ENCODE peak calls at places on chromosome 2, in ten cellular contexts. One of them, this sample, is unnamed.

GRCh38 chr2:29766191-29766590 is 155.2 kb downstream of the ALK start:
- DNase-seq in transverse colon: no peak
- DNase-seq in heart left ventricle: no peak
- DNase-seq in HFF-Myc: no peak
- DNase-seq in cardiac fibroblast: peak
- DNase-seq in fibroblast of pulmonary artery: no peak
- DNase-seq in mammary epithelial cell: peak
- DNase-seq in lower leg skin: no peak
- DNase-seq in A549: no peak
- DNase-seq in astrocyte of the spinal cord: no peak
- DNase-seq in this sample: no peak

GRCh38 chr2:60831921-60832320 is 49.5 kb upstream of the REL start:
- DNase-seq in transverse colon: no peak
- DNase-seq in astrocyte of the spinal cord: no peak
- DNase-seq in HFF-Myc: no peak
- DNase-seq in lower leg skin: no peak
- DNase-seq in fibroblast of pulmonary artery: no peak
- DNase-seq in A549: no peak
- DNase-seq in mammary epithelial cell: no peak
- DNase-seq in heart left ventricle: no peak
- DNase-seq in cardiac fibroblast: no peak
- DNase-seq in this sample: no peak

GRCh38 chr2:202140522-202141292 is 67.7 kb downstream of the KIAA2012 start:
- DNase-seq in transverse colon: no peak
- DNase-seq in fibroblast of pulmonary artery: no peak
- DNase-seq in cardiac fibroblast: no peak
- DNase-seq in HFF-Myc: peak
- DNase-seq in lower leg skin: no peak
- DNase-seq in A549: no peak
- DNase-seq in mammary epithelial cell: no peak
- DNase-seq in heart left ventricle: no peak
- DNase-seq in astrocyte of the spinal cord: peak
- DNase-seq in this sample: peak

GRCh38 chr2:241851325-241852115 is 7.2 kb downstream of the PDCD1 start:
- DNase-seq in cardiac fibroblast: no peak
- DNase-seq in lower leg skin: no peak
- DNase-seq in HFF-Myc: no peak
- DNase-seq in fibroblast of pulmonary artery: no peak
- DNase-seq in heart left ventricle: peak
- DNase-seq in mammary epithelial cell: no peak
- DNase-seq in A549: no peak
- DNase-seq in transverse colon: no peak
- DNase-seq in astrocyte of the spinal cord: no peak
- DNase-seq in this sample: no peak

GRCh38 chr2:240553956-240554480 is 3.8 kb downstream of the ANKMY1 start:
- DNase-seq in lower leg skin: no peak
- DNase-seq in astrocyte of the spinal cord: no peak
- DNase-seq in heart left ventricle: no peak
- DNase-seq in mammary epithelial cell: no peak
- DNase-seq in cardiac fibroblast: no peak
- DNase-seq in A549: no peak
- DNase-seq in HFF-Myc: no peak
- DNase-seq in fibroblast of pulmonary artery: no peak
- DNase-seq in transverse colon: no peak
- DNase-seq in this sample: no peak

GRCh38 chr2:9837451-9837850 is 5.8 kb upstream of the TAF1B start:
- DNase-seq in astrocyte of the spinal cord: no peak
- DNase-seq in heart left ventricle: no peak
- DNase-seq in fibroblast of pulmonary artery: no peak
- DNase-seq in mammary epithelial cell: no peak
- DNase-seq in cardiac fibroblast: no peak
- DNase-seq in lower leg skin: no peak
- DNase-seq in HFF-Myc: no peak
- DNase-seq in transverse colon: no peak
- DNase-seq in A549: no peak
- DNase-seq in this sample: no peak

GRCh38 chr2:182280128-182280527 is 146.7 kb downstream of the PDE1A start:
- DNase-seq in lower leg skin: no peak
- DNase-seq in heart left ventricle: no peak
- DNase-seq in fibroblast of pulmonary artery: peak
- DNase-seq in transverse colon: no peak
- DNase-seq in HFF-Myc: peak
- DNase-seq in astrocyte of the spinal cord: peak
- DNase-seq in cardiac fibroblast: peak
- DNase-seq in mammary epithelial cell: peak
- DNase-seq in A549: no peak
- DNase-seq in this sample: peak

GRCh38 chr2:42314892-42315468 is 46.0 kb downstream of the COX7A2L start:
- DNase-seq in transverse colon: no peak
- DNase-seq in fibroblast of pulmonary artery: peak
- DNase-seq in astrocyte of the spinal cord: peak
- DNase-seq in lower leg skin: no peak
- DNase-seq in mammary epithelial cell: peak
- DNase-seq in heart left ventricle: no peak
- DNase-seq in HFF-Myc: peak
- DNase-seq in cardiac fibroblast: peak
- DNase-seq in A549: peak
- DNase-seq in this sample: peak

GRCh38 chr2:15706424-15706823 is 114.8 kb downstream of the DDX1 start:
- DNase-seq in A549: no peak
- DNase-seq in heart left ventricle: no peak
- DNase-seq in transverse colon: no peak
- DNase-seq in cardiac fibroblast: no peak
- DNase-seq in fibroblast of pulmonary artery: no peak
- DNase-seq in HFF-Myc: no peak
- DNase-seq in mammary epithelial cell: no peak
- DNase-seq in lower leg skin: no peak
- DNase-seq in astrocyte of the spinal cord: no peak
- DNase-seq in this sample: no peak

GRCh38 chr2:15704788-15705115 is 113.1 kb downstream of the DDX1 start:
- DNase-seq in A549: no peak
- DNase-seq in fibroblast of pulmonary artery: no peak
- DNase-seq in HFF-Myc: no peak
- DNase-seq in lower leg skin: no peak
- DNase-seq in astrocyte of the spinal cord: no peak
- DNase-seq in heart left ventricle: no peak
- DNase-seq in cardiac fibroblast: no peak
- DNase-seq in transverse colon: no peak
- DNase-seq in mammary epithelial cell: no peak
- DNase-seq in this sample: no peak

GRCh38 chr2:15705839-15706386 is 114.2 kb downstream of the DDX1 start:
- DNase-seq in astrocyte of the spinal cord: no peak
- DNase-seq in lower leg skin: no peak
- DNase-seq in fibroblast of pulmonary artery: no peak
- DNase-seq in cardiac fibroblast: no peak
- DNase-seq in A549: no peak
- DNase-seq in transverse colon: no peak
- DNase-seq in heart left ventricle: no peak
- DNase-seq in HFF-Myc: no peak
- DNase-seq in mammary epithelial cell: no peak
- DNase-seq in this sample: no peak

GRCh38 chr2:15704086-15704787 is 112.6 kb downstream of the DDX1 start:
- DNase-seq in cardiac fibroblast: no peak
- DNase-seq in mammary epithelial cell: no peak
- DNase-seq in lower leg skin: no peak
- DNase-seq in fibroblast of pulmonary artery: peak
- DNase-seq in A549: no peak
- DNase-seq in heart left ventricle: no peak
- DNase-seq in HFF-Myc: no peak
- DNase-seq in transverse colon: no peak
- DNase-seq in astrocyte of the spinal cord: no peak
- DNase-seq in this sample: no peak

DNA sequence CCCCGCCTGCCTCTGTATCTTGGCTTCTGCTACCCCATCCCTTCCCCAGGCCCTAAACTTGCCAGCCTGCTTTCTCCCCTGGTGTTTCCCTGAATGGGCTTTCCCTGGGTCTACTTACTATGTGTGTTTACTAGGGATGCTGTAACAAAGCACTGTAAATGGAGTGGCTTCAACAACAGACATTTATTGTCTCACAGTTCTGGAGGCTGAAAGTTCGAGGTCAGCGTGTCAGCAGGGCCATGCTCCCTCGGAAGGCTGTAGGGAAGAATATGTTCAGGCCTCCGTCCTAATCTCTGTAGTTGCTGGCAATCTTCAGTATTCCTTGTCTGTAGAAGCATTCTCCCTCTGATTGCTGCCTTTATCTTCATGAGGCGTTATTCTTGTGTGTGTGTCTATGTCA is 113.6 kb downstream of the DDX1 start:
- DNase-seq in transverse colon: no peak
- DNase-seq in HFF-Myc: no peak
- DNase-seq in heart left ventricle: no peak
- DNase-seq in cardiac fibroblast: no peak
- DNase-seq in mammary epithelial cell: no peak
- DNase-seq in lower leg skin: no peak
- DNase-seq in A549: no peak
- DNase-seq in astrocyte of the spinal cord: no peak
- DNase-seq in fibroblast of pulmonary artery: no peak
- DNase-seq in this sample: no peak
- TF ChIP-seq CTCF in transverse colon: no peak
- TF ChIP-seq CTCF in HFF-Myc: no peak
- TF ChIP-seq CTCF in heart left ventricle: no peak
- TF ChIP-seq CTCF in cardiac fibroblast: no peak
- TF ChIP-seq CTCF in mammary epithelial cell: no peak
- TF ChIP-seq CTCF in lower leg skin: no peak
- TF ChIP-seq CTCF in A549: no peak
- TF ChIP-seq CTCF in astrocyte of the spinal cord: no peak
- TF ChIP-seq CTCF in fibroblast of pulmonary artery: no peak
- TF ChIP-seq CTCF in this sample: no peak

DNA sequence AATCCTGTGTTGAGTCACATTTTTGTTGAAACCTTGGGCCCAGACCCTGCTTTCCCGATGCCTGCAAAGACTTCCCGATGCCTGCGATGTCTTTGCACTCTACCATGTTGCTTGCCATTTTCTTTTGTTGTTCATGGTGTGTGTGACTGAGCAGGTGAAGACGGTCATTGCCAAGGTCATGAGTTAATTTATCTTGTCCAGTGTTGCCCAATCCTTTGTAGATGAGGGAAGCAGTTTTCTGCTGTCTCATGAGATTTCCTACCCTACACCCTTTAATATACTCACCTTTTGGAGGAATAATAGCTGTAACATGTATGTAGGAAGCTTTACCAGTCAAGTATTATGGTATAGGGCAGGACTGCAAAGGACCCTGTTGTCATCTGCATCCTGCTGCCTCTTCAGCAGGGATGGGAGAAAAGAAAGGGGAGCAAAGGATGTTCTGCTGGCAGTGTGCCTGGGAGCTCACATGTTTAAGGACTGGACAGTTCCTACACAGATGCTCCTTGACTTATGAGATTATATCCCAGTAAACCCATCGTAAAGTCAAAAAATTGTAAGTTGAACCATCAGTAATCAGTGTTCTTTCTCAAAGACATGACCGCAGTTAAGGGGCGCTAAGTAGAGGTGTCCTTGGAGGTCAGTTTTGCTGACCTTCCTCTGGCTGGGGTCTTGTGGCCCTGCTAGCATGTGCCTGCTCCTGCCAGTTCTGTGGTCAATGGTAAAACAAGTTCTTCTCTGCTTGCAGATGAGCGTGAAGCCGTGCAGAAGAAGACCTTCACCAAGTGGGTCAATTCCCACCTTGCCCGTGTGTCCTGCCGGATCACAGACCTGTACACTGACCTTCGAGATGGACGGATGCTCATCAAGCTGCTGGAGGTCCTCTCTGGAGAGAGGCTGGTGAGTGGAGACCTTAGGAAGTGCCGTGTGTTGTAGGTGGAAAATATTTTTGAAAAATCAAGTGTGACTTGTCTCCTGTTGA is 124.8 kb upstream of the EML6 start:
- DNase-seq in mammary epithelial cell: no peak
- DNase-seq in A549: no peak
- DNase-seq in heart left ventricle: no peak
- DNase-seq in HFF-Myc: no peak
- DNase-seq in astrocyte of the spinal cord: no peak
- DNase-seq in transverse colon: no peak
- DNase-seq in fibroblast of pulmonary artery: no peak
- DNase-seq in cardiac fibroblast: no peak
- DNase-seq in lower leg skin: no peak
- DNase-seq in this sample: no peak
- H3K4me3 ChIP-seq in mammary epithelial cell: no peak
- H3K4me3 ChIP-seq in A549: no peak
- H3K4me3 ChIP-seq in heart left ventricle: no peak
- H3K4me3 ChIP-seq in HFF-Myc: no peak
- H3K4me3 ChIP-seq in astrocyte of the spinal cord: no peak
- H3K4me3 ChIP-seq in transverse colon: no peak
- H3K4me3 ChIP-seq in fibroblast of pulmonary artery: no peak
- H3K4me3 ChIP-seq in cardiac fibroblast: no peak
- H3K4me3 ChIP-seq in lower leg skin: no peak
- H3K4me3 ChIP-seq in this sample: no peak

GRCh38 chr2:119387381-119388129 is 20.8 kb downstream of the DBI start:
- DNase-seq in lower leg skin: peak
- DNase-seq in heart left ventricle: peak
- DNase-seq in fibroblast of pulmonary artery: peak
- DNase-seq in A549: no peak
- DNase-seq in transverse colon: peak
- DNase-seq in cardiac fibroblast: peak
- DNase-seq in HFF-Myc: no peak
- DNase-seq in astrocyte of the spinal cord: peak
- DNase-seq in mammary epithelial cell: peak
- DNase-seq in this sample: peak
- TF ChIP-seq CTCF in lower leg skin: no peak
- TF ChIP-seq CTCF in heart left ventricle: peak
- TF ChIP-seq CTCF in fibroblast of pulmonary artery: peak
- TF ChIP-seq CTCF in A549: no peak
- TF ChIP-seq CTCF in transverse colon: no peak
- TF ChIP-seq CTCF in cardiac fibroblast: peak
- TF ChIP-seq CTCF in HFF-Myc: no peak
- TF ChIP-seq CTCF in astrocyte of the spinal cord: peak
- TF ChIP-seq CTCF in mammary epithelial cell: peak
- TF ChIP-seq CTCF in this sample: peak

GRCh38 chr2:71224935-71225334 is 2.0 kb downstream of the PAIP2B start:
- DNase-seq in mammary epithelial cell: no peak
- DNase-seq in transverse colon: no peak
- DNase-seq in astrocyte of the spinal cord: no peak
- DNase-seq in fibroblast of pulmonary artery: no peak
- DNase-seq in A549: no peak
- DNase-seq in cardiac fibroblast: no peak
- DNase-seq in lower leg skin: no peak
- DNase-seq in heart left ventricle: no peak
- DNase-seq in HFF-Myc: no peak
- DNase-seq in this sample: no peak
- H3K4me3 ChIP-seq in mammary epithelial cell: no peak
- H3K4me3 ChIP-seq in transverse colon: no peak
- H3K4me3 ChIP-seq in astrocyte of the spinal cord: no peak
- H3K4me3 ChIP-seq in fibroblast of pulmonary artery: no peak
- H3K4me3 ChIP-seq in A549: no peak
- H3K4me3 ChIP-seq in cardiac fibroblast: no peak
- H3K4me3 ChIP-seq in lower leg skin: no peak
- H3K4me3 ChIP-seq in heart left ventricle: peak
- H3K4me3 ChIP-seq in HFF-Myc: no peak
- H3K4me3 ChIP-seq in this sample: no peak

This sample was measured in fibroblast of the aortic adventitia.